ENCODE peak calls at places on chromosomes 11 and 22, in eight cellular contexts. One of them, this sample, is unnamed.

GRCh38 chr22:17672417-17672991 is 33.9 kb downstream of the BCL2L13 start:
- DNase-seq in M059J: peak; percentile 66
- DNase-seq in RWPE1: no peak
- DNase-seq in hypothalamus: no peak
- DNase-seq in Caki2: peak; percentile 79
- DNase-seq in BE2C: peak; percentile 24
- DNase-seq in amygdala: no peak
- DNase-seq in Ammon's horn: peak; percentile 13
- DNase-seq in this sample: no peak

GRCh38 chr11:28400236-28401100 is 292.3 kb downstream of the METTL15 start:
- DNase-seq in M059J: peak; percentile 66
- DNase-seq in RWPE1: no peak
- DNase-seq in hypothalamus: no peak
- DNase-seq in Caki2: no peak
- DNase-seq in BE2C: no peak
- DNase-seq in amygdala: no peak
- DNase-seq in Ammon's horn: no peak
- DNase-seq in this sample: peak; percentile 42

GRCh38 chr11:133810179-133810550 is 35.1 kb downstream of the SPATA19 start:
- DNase-seq in M059J: no peak
- DNase-seq in RWPE1: no peak
- DNase-seq in hypothalamus: peak; percentile 12
- DNase-seq in Caki2: no peak
- DNase-seq in BE2C: no peak
- DNase-seq in amygdala: no peak
- DNase-seq in Ammon's horn: peak; percentile 48
- DNase-seq in this sample: no peak

GRCh38 chr11:15195454-15196200 is 80.9 kb downstream of the INSC start:
- DNase-seq in M059J: no peak
- DNase-seq in RWPE1: no peak
- DNase-seq in hypothalamus: no peak
- DNase-seq in Caki2: peak; percentile 59
- DNase-seq in BE2C: no peak
- DNase-seq in amygdala: no peak
- DNase-seq in Ammon's horn: no peak
- DNase-seq in this sample: no peak

GRCh38 chr22:19929586-19930302 is 11.8 kb upstream of the COMT start:
- DNase-seq in M059J: peak; percentile 12
- DNase-seq in RWPE1: no peak
- DNase-seq in hypothalamus: no peak
- DNase-seq in Caki2: no peak
- DNase-seq in BE2C: no peak
- DNase-seq in amygdala: no peak
- DNase-seq in Ammon's horn: no peak
- DNase-seq in this sample: no peak

GRCh38 chr11:92702037-92702436 is 267.4 kb upstream of the MTNR1B start:
- DNase-seq in M059J: no peak
- DNase-seq in RWPE1: no peak
- DNase-seq in hypothalamus: no peak
- DNase-seq in Caki2: no peak
- DNase-seq in BE2C: no peak
- DNase-seq in amygdala: no peak
- DNase-seq in Ammon's horn: no peak
- DNase-seq in this sample: no peak

GRCh38 chr11:9574556-9574805 is 1.0 kb downstream of the WEE1 start:
- DNase-seq in M059J: peak; percentile 32
- DNase-seq in RWPE1: no peak
- DNase-seq in hypothalamus: no peak
- DNase-seq in Caki2: no peak
- DNase-seq in BE2C: no peak
- DNase-seq in amygdala: no peak
- DNase-seq in Ammon's horn: no peak
- DNase-seq in this sample: no peak

GRCh38 chr11:134725939-134726639 is 314.0 kb upstream of the B3GAT1 start:
- DNase-seq in M059J: no peak
- DNase-seq in RWPE1: peak; percentile 49
- DNase-seq in hypothalamus: no peak
- DNase-seq in Caki2: no peak
- DNase-seq in BE2C: no peak
- DNase-seq in amygdala: no peak
- DNase-seq in Ammon's horn: peak; percentile 31
- DNase-seq in this sample: no peak

GRCh38 chr11:109851780-109852390 is 241.3 kb upstream of the ZC3H12C start:
- DNase-seq in M059J: no peak
- DNase-seq in RWPE1: no peak
- DNase-seq in hypothalamus: no peak
- DNase-seq in Caki2: no peak
- DNase-seq in BE2C: no peak
- DNase-seq in amygdala: no peak
- DNase-seq in Ammon's horn: no peak
- DNase-seq in this sample: peak; percentile 24

GRCh38 chr22:37449281-37449680 is 22.0 kb upstream of the ELFN2 start:
- DNase-seq in M059J: no peak
- DNase-seq in RWPE1: no peak
- DNase-seq in hypothalamus: no peak
- DNase-seq in Caki2: no peak
- DNase-seq in BE2C: no peak
- DNase-seq in amygdala: no peak
- DNase-seq in Ammon's horn: no peak
- DNase-seq in this sample: no peak

GRCh38 chr11:12474871-12475270 is 97.5 kb downstream of the PARVA start:
- DNase-seq in M059J: no peak
- DNase-seq in RWPE1: no peak
- DNase-seq in hypothalamus: no peak
- DNase-seq in Caki2: peak; percentile 57
- DNase-seq in BE2C: no peak
- DNase-seq in amygdala: no peak
- DNase-seq in Ammon's horn: no peak
- DNase-seq in this sample: no peak

GRCh38 chr11:67369275-67369674 is 4.1 kb downstream of the CLCF1 start:
- DNase-seq in M059J: no peak
- DNase-seq in RWPE1: no peak
- DNase-seq in hypothalamus: no peak
- DNase-seq in Caki2: no peak
- DNase-seq in BE2C: no peak
- DNase-seq in amygdala: no peak
- DNase-seq in Ammon's horn: no peak
- DNase-seq in this sample: no peak

GRCh38 chr22:43047605-43048004 is 32.7 kb upstream of the PACSIN2 start:
- DNase-seq in M059J: no peak
- DNase-seq in RWPE1: no peak
- DNase-seq in hypothalamus: no peak
- DNase-seq in Caki2: no peak
- DNase-seq in BE2C: no peak
- DNase-seq in amygdala: no peak
- DNase-seq in Ammon's horn: no peak
- DNase-seq in this sample: no peak

GRCh38 chr11:16352707-16353106 is 3.6 kb downstream of the SOX6 start:
- DNase-seq in M059J: no peak
- DNase-seq in RWPE1: no peak
- DNase-seq in hypothalamus: no peak
- DNase-seq in Caki2: no peak
- DNase-seq in BE2C: no peak
- DNase-seq in amygdala: no peak
- DNase-seq in Ammon's horn: no peak
- DNase-seq in this sample: no peak